ENCODE peak calls at places on chromosomes 4 and X, in nine cellular contexts. One of them, this sample, is unnamed.

GRCh38 chr4:188127157-188127874 is 11.9 kb upstream of the TRIML1 start:
- DNase-seq in transverse colon: no peak
- DNase-seq in right lobe of liver: no peak
- DNase-seq in tibial nerve: no peak
- DNase-seq in tibial artery: no peak
- DNase-seq in heart left ventricle: no peak
- DNase-seq in GM23248: peak; percentile 13
- DNase-seq in Peyer's patch: no peak
- DNase-seq in suprapubic skin: no peak
- DNase-seq in this sample: no peak

GRCh38 chrX:3659761-3660160 is 53.7 kb downstream of the PRKX start:
- DNase-seq in transverse colon: no peak
- DNase-seq in right lobe of liver: no peak
- DNase-seq in tibial nerve: no peak
- DNase-seq in tibial artery: no peak
- DNase-seq in heart left ventricle: no peak
- DNase-seq in GM23248: peak; percentile 9
- DNase-seq in Peyer's patch: no peak
- DNase-seq in suprapubic skin: no peak
- DNase-seq in this sample: no peak

GRCh38 chrX:38260231-38260630 is 39.6 kb upstream of the SRPX start:
- DNase-seq in transverse colon: peak; percentile 25
- DNase-seq in right lobe of liver: no peak
- DNase-seq in tibial nerve: no peak
- DNase-seq in tibial artery: no peak
- DNase-seq in heart left ventricle: no peak
- DNase-seq in GM23248: peak; percentile 30
- DNase-seq in Peyer's patch: no peak
- DNase-seq in suprapubic skin: no peak
- DNase-seq in this sample: no peak

GRCh38 chr4:21697583-21697982 is 251.0 kb downstream of the KCNIP4 start:
- DNase-seq in transverse colon: no peak
- DNase-seq in right lobe of liver: peak; percentile 34
- DNase-seq in tibial nerve: no peak
- DNase-seq in tibial artery: no peak
- DNase-seq in heart left ventricle: no peak
- DNase-seq in GM23248: peak; percentile 32
- DNase-seq in Peyer's patch: no peak
- DNase-seq in suprapubic skin: no peak
- DNase-seq in this sample: no peak

GRCh38 chr4:99863804-99864203 is 30.4 kb downstream of the LAMTOR3 start:
- DNase-seq in transverse colon: no peak
- DNase-seq in right lobe of liver: no peak
- DNase-seq in tibial nerve: no peak
- DNase-seq in tibial artery: no peak
- DNase-seq in heart left ventricle: no peak
- DNase-seq in GM23248: peak; percentile 34
- DNase-seq in Peyer's patch: no peak
- DNase-seq in suprapubic skin: no peak
- DNase-seq in this sample: no peak

GRCh38 chr4:39050590-39050989 is 11.4 kb upstream of the KLHL5 start:
- DNase-seq in transverse colon: no peak
- DNase-seq in right lobe of liver: no peak
- DNase-seq in tibial nerve: no peak
- DNase-seq in tibial artery: no peak
- DNase-seq in heart left ventricle: no peak
- DNase-seq in GM23248: no peak
- DNase-seq in Peyer's patch: no peak
- DNase-seq in suprapubic skin: no peak
- DNase-seq in this sample: no peak

GRCh38 chrX:134880866-134881265 is 109.9 kb upstream of the SMIM10 start:
- DNase-seq in transverse colon: no peak
- DNase-seq in right lobe of liver: no peak
- DNase-seq in tibial nerve: no peak
- DNase-seq in tibial artery: no peak
- DNase-seq in heart left ventricle: no peak
- DNase-seq in GM23248: no peak
- DNase-seq in Peyer's patch: no peak
- DNase-seq in suprapubic skin: no peak
- DNase-seq in this sample: no peak

GRCh38 chr4:152516156-152516555 is 19.7 kb downstream of the FBXW7 start:
- DNase-seq in transverse colon: no peak
- DNase-seq in right lobe of liver: no peak
- DNase-seq in tibial nerve: no peak
- DNase-seq in tibial artery: no peak
- DNase-seq in heart left ventricle: no peak
- DNase-seq in GM23248: peak; percentile 33
- DNase-seq in Peyer's patch: no peak
- DNase-seq in suprapubic skin: no peak
- DNase-seq in this sample: no peak

GRCh38 chrX:10377427-10377826 is 220.7 kb downstream of the CLCN4 start:
- DNase-seq in transverse colon: no peak
- DNase-seq in right lobe of liver: no peak
- DNase-seq in tibial nerve: no peak
- DNase-seq in tibial artery: no peak
- DNase-seq in heart left ventricle: no peak
- DNase-seq in GM23248: no peak
- DNase-seq in Peyer's patch: no peak
- DNase-seq in suprapubic skin: no peak
- DNase-seq in this sample: no peak

GRCh38 chrX:18624599-18624998 is 47.3 kb downstream of the RS1 start:
- DNase-seq in transverse colon: no peak
- DNase-seq in right lobe of liver: no peak
- DNase-seq in tibial nerve: no peak
- DNase-seq in tibial artery: no peak
- DNase-seq in heart left ventricle: no peak
- DNase-seq in GM23248: no peak
- DNase-seq in Peyer's patch: no peak
- DNase-seq in suprapubic skin: no peak
- DNase-seq in this sample: no peak

GRCh38 chrX:9859711-9860555 is 73.7 kb downstream of the SHROOM2 start:
- DNase-seq in transverse colon: no peak
- DNase-seq in right lobe of liver: no peak
- DNase-seq in tibial nerve: no peak
- DNase-seq in tibial artery: no peak
- DNase-seq in heart left ventricle: no peak
- DNase-seq in GM23248: peak; percentile 68
- DNase-seq in Peyer's patch: no peak
- DNase-seq in suprapubic skin: no peak
- DNase-seq in this sample: no peak

GRCh38 chrX:108399427-108400165 is 38.6 kb downstream of the COL4A6 start:
- DNase-seq in transverse colon: no peak
- DNase-seq in right lobe of liver: no peak
- DNase-seq in tibial nerve: no peak
- DNase-seq in tibial artery: no peak
- DNase-seq in heart left ventricle: no peak
- DNase-seq in GM23248: peak; percentile 66
- DNase-seq in Peyer's patch: no peak
- DNase-seq in suprapubic skin: no peak
- DNase-seq in this sample: no peak

GRCh38 chr4:9969526-9970398 is 51.5 kb downstream of the SLC2A9 start:
- DNase-seq in transverse colon: no peak
- DNase-seq in right lobe of liver: no peak
- DNase-seq in tibial nerve: no peak
- DNase-seq in tibial artery: no peak
- DNase-seq in heart left ventricle: no peak
- DNase-seq in GM23248: no peak
- DNase-seq in Peyer's patch: no peak
- DNase-seq in suprapubic skin: no peak
- DNase-seq in this sample: no peak

GRCh38 chr4:187370918-187371317 is 624.7 kb upstream of the ZFP42 start:
- DNase-seq in transverse colon: no peak
- DNase-seq in right lobe of liver: no peak
- DNase-seq in tibial nerve: no peak
- DNase-seq in tibial artery: no peak
- DNase-seq in heart left ventricle: no peak
- DNase-seq in GM23248: no peak
- DNase-seq in Peyer's patch: no peak
- DNase-seq in suprapubic skin: no peak
- DNase-seq in this sample: no peak

GRCh38 chr4:145843651-145844050 is 95.0 kb downstream of the ZNF827 start:
- DNase-seq in transverse colon: no peak
- DNase-seq in right lobe of liver: no peak
- DNase-seq in tibial nerve: no peak
- DNase-seq in tibial artery: no peak
- DNase-seq in heart left ventricle: no peak
- DNase-seq in GM23248: no peak
- DNase-seq in Peyer's patch: no peak
- DNase-seq in suprapubic skin: no peak
- DNase-seq in this sample: no peak
- H3K36me3 ChIP-seq in transverse colon: no peaks in the 10 kb centered on the region
- H3K36me3 ChIP-seq in right lobe of liver: no peaks in the 10 kb centered on the region
- H3K36me3 ChIP-seq in tibial nerve: no peaks in the 10 kb centered on the region
- H3K36me3 ChIP-seq in tibial artery: peaks cover 7% of the 10 kb centered on the region
- H3K36me3 ChIP-seq in heart left ventricle: peaks cover 38% of the 10 kb centered on the region
- H3K36me3 ChIP-seq in GM23248: no peaks in the 10 kb centered on the region
- H3K36me3 ChIP-seq in Peyer's patch: no peaks in the 10 kb centered on the region
- H3K36me3 ChIP-seq in suprapubic skin: no peaks in the 10 kb centered on the region
- H3K36me3 ChIP-seq in this sample: no peaks in the 10 kb centered on the region

GRCh38 chrX:155009994-155010472 is 12.5 kb downstream of the F8 start:
- DNase-seq in transverse colon: no peak
- DNase-seq in right lobe of liver: no peak
- DNase-seq in tibial nerve: no peak
- DNase-seq in tibial artery: no peak
- DNase-seq in heart left ventricle: no peak
- DNase-seq in GM23248: no peak
- DNase-seq in Peyer's patch: no peak
- DNase-seq in suprapubic skin: no peak
- DNase-seq in this sample: no peak
- H3K27ac ChIP-seq in transverse colon: no peak overlapping the region
- H3K27ac ChIP-seq in right lobe of liver: peak overlapping the region; percentile 85
- H3K27ac ChIP-seq in tibial nerve: no peak overlapping the region
- H3K27ac ChIP-seq in tibial artery: no peak overlapping the region
- H3K27ac ChIP-seq in heart left ventricle: peak overlapping the region; percentile 67
- H3K27ac ChIP-seq in GM23248: no peak overlapping the region
- H3K27ac ChIP-seq in Peyer's patch: no peak overlapping the region
- H3K27ac ChIP-seq in suprapubic skin: peak overlapping the region; percentile 34
- H3K27ac ChIP-seq in this sample: no peak overlapping the region

DNA sequence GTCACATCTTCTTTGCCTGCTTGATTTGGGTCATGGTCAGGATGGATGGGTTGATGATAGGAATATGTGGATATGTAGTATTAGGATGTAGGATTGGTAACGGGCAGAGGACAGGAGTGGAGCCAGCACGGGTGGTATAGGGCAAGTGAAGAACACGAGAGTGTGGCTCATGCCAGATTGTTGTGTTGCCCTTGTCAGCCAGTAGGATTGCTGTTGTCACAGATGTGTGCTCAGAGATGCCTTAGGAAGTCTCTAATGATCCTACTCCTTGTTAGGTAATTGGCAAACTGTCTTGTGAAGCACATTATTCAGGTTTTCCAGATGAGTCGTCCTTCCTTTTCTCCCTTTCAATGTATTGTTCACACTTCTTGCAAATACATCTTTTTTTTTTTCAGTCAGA is 5.5 kb downstream of the ATP10D start:
- DNase-seq in transverse colon: no peak
- DNase-seq in right lobe of liver: no peak
- DNase-seq in tibial nerve: no peak
- DNase-seq in tibial artery: no peak
- DNase-seq in heart left ventricle: peak; percentile 39
- DNase-seq in GM23248: peak; percentile 64
- DNase-seq in Peyer's patch: no peak
- DNase-seq in suprapubic skin: no peak
- DNase-seq in this sample: no peak
- H3K36me3 ChIP-seq in transverse colon: no peaks in the 10 kb centered on the region
- H3K36me3 ChIP-seq in right lobe of liver: no peaks in the 10 kb centered on the region
- H3K36me3 ChIP-seq in tibial nerve: no peaks in the 10 kb centered on the region
- H3K36me3 ChIP-seq in tibial artery: no peaks in the 10 kb centered on the region
- H3K36me3 ChIP-seq in heart left ventricle: no peaks in the 10 kb centered on the region
- H3K36me3 ChIP-seq in GM23248: peaks cover 19% of the 10 kb centered on the region
- H3K36me3 ChIP-seq in Peyer's patch: no peaks in the 10 kb centered on the region
- H3K36me3 ChIP-seq in suprapubic skin: no peaks in the 10 kb centered on the region
- H3K36me3 ChIP-seq in this sample: no peaks in the 10 kb centered on the region

DNA sequence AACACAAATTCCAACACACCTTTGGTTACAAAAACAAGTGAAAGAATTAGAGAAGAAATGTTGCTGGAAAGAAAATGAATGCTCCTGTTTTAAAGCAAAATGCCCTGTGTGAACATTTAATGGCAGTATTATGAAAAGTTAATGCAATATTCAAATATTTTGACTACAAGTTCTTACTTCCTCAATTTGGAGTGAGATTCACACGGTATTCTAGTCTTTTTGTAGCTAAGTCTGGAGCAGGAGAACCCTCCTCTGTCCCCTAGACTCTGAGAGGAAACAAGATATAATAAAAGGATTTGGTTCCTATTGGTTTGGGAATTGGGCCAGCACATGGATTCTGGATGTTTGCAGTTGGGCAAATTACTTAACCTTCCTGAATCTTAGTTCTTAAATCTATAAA is 12.7 kb downstream of the MAD2L1 start:
- DNase-seq in transverse colon: no peak
- DNase-seq in right lobe of liver: no peak
- DNase-seq in tibial nerve: no peak
- DNase-seq in tibial artery: no peak
- DNase-seq in heart left ventricle: no peak
- DNase-seq in GM23248: no peak
- DNase-seq in Peyer's patch: no peak
- DNase-seq in suprapubic skin: no peak
- DNase-seq in this sample: no peak
- H3K27ac ChIP-seq in transverse colon: no peak overlapping the region
- H3K27ac ChIP-seq in right lobe of liver: no peak overlapping the region
- H3K27ac ChIP-seq in tibial nerve: no peak overlapping the region
- H3K27ac ChIP-seq in tibial artery: peak overlapping the region; percentile 66
- H3K27ac ChIP-seq in heart left ventricle: no peak overlapping the region
- H3K27ac ChIP-seq in GM23248: no peak overlapping the region
- H3K27ac ChIP-seq in Peyer's patch: no peak overlapping the region
- H3K27ac ChIP-seq in suprapubic skin: no peak overlapping the region
- H3K27ac ChIP-seq in this sample: no peak overlapping the region